ENCODE peak calls at places on chromosomes 4 and X, in four cellular contexts. One of them, this sample, is unnamed.

GRCh38 chr4:30717208-30718020 is 2.8 kb upstream of the PCDH7 start:
- DNase-seq in GM12891: no peak
- DNase-seq in SK-N-SH: peak
- DNase-seq in GM12878: no peak
- DNase-seq in this sample: peak

GRCh38 chr4:160026720-160027119 is 923.8 kb downstream of the RAPGEF2 start:
- DNase-seq in SK-N-SH: no peak
- DNase-seq in GM12891: no peak
- DNase-seq in GM12878: no peak
- DNase-seq in this sample: no peak

GRCh38 chr4:148120216-148120615 is 322.0 kb downstream of the NR3C2 start:
- DNase-seq in GM12891: no peak
- DNase-seq in GM12878: no peak
- DNase-seq in SK-N-SH: no peak
- DNase-seq in this sample: no peak

GRCh38 chr4:150664935-150665334 is 83.0 kb downstream of the MAB21L2 start:
- DNase-seq in GM12878: no peak
- DNase-seq in GM12891: no peak
- DNase-seq in SK-N-SH: no peak
- DNase-seq in this sample: no peak

GRCh38 chrX:86148024-86148511 is at the start of gene DACH2:
- DNase-seq in GM12878: no peak
- DNase-seq in GM12891: no peak
- DNase-seq in SK-N-SH: peak
- DNase-seq in this sample: peak

GRCh38 chr4:18937080-18937479 is 915.5 kb upstream of the LCORL start:
- DNase-seq in GM12891: no peak
- DNase-seq in GM12878: no peak
- DNase-seq in SK-N-SH: no peak
- DNase-seq in this sample: no peak

GRCh38 chrX:137286423-137286822 is 252.6 kb upstream of the GPR101 start:
- DNase-seq in GM12878: no peak
- DNase-seq in SK-N-SH: no peak
- DNase-seq in GM12891: no peak
- DNase-seq in this sample: no peak

GRCh38 chr4:40210776-40211175 is 13.9 kb downstream of the RHOH start:
- DNase-seq in SK-N-SH: no peak
- DNase-seq in GM12878: no peak
- DNase-seq in GM12891: no peak
- DNase-seq in this sample: no peak

GRCh38 chrX:153924149-153924861 is 1.8 kb downstream of the ARHGAP4 start:
- DNase-seq in SK-N-SH: no peak
- DNase-seq in GM12891: no peak
- DNase-seq in GM12878: no peak
- DNase-seq in this sample: no peak

GRCh38 chr4:117777721-117778120 is 256.6 kb upstream of the NDST3 start:
- DNase-seq in GM12891: no peak
- DNase-seq in GM12878: no peak
- DNase-seq in SK-N-SH: no peak
- DNase-seq in this sample: no peak

GRCh38 chrX:33211356-33212254 is at the start of gene DMD:
- DNase-seq in SK-N-SH: no peak
- DNase-seq in GM12891: no peak
- DNase-seq in GM12878: no peak
- DNase-seq in this sample: no peak

DNA sequence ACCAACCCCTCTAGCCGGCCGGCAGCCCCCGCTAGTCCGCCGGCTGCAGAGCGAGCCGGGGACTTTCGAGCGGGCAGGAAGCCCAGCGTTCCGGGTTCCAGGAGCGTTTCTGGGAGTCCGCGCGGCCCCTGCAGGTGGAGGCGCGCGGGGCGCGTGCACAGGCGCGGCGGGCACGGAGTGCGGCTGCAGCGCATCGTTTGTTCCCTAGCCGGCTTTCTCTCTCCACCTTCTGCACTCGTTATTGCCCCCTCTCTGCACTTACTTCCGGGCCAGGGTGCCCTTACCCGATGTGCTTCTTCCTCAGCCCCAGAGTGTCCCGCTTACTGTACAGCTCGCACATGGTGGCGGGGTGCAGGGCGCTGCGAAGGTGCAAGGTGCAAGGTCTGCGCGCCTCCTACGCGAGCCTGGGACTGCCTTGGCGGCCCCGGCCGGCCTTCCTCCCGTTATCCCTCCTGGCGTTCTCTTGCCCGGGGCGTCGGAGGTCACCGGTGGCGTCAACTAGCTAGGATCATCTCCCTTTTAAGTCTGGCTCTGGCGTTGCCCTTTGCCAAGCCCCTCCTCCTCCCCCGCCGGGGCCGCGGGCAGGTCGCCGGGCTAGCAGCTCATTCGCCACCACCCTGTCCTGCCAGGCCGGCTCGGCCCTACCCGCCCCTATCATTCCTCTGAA is at the start of gene ETNPPL:
- DNase-seq in SK-N-SH: peak
- DNase-seq in GM12891: peak
- DNase-seq in GM12878: no peak
- DNase-seq in this sample: peak
- TF ChIP-seq TAF1 in SK-N-SH: no peak
- TF ChIP-seq TAF1 in GM12891: no peak
- TF ChIP-seq TAF1 in GM12878: no peak
- TF ChIP-seq TAF1 in this sample: no peak

DNA sequence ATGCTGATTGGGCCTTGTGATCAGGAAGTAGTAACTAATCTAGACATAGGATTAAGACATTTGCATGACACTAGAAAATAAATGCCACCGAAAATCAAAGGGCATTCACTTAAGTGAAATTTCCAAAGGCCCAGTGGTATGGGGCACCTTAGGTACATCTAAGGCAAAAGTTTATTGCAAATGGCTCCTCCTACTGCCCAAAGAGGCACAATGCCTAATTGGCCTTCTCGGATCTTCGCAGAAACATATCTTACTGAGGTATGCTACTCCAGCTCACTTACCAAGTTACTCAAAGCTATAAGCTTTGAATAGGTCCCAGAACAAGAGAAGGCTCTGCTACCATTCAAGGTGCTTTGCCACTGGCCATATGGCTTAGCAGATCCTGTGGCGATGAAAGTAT is 174.8 kb upstream of the CXCL13 start:
- DNase-seq in GM12891: no peak
- DNase-seq in SK-N-SH: no peak
- DNase-seq in GM12878: no peak
- DNase-seq in this sample: no peak
- TF ChIP-seq TAF1 in GM12891: no peak
- TF ChIP-seq TAF1 in SK-N-SH: no peak
- TF ChIP-seq TAF1 in GM12878: no peak
- TF ChIP-seq TAF1 in this sample: no peak

DNA sequence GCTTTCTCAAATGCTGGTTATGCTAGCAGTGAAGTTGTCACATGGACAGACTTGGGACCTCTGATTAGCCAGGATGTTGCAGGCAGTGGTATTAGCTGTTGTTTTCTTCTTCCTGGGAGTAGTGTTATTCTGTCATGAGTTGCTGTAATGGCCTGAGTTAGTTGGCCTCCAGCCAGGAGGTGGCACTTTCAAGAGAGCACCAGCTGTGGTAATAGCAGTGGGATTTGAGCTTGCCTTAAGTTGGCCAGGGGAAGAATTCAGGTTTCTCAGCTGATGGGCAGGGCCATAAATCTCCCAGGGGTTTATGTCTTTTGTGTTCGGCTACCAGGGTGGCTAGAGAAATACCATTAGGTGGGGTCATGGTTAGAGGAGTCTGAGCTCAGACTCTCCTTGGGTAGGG is 132.6 kb downstream of the GLUD2 start:
- DNase-seq in GM12878: no peak
- DNase-seq in SK-N-SH: no peak
- DNase-seq in GM12891: no peak
- DNase-seq in this sample: no peak
- TF ChIP-seq TAF1 in GM12878: no peak
- TF ChIP-seq TAF1 in SK-N-SH: no peak
- TF ChIP-seq TAF1 in GM12891: no peak
- TF ChIP-seq TAF1 in this sample: no peak

GRCh38 chrX:49956313-49956712 is 33.9 kb downstream of the CLCN5 start:
- DNase-seq in GM12891: no peak
- DNase-seq in GM12878: no peak
- DNase-seq in SK-N-SH: no peak
- DNase-seq in this sample: no peak

GRCh38 chrX:49958727-49959126 is 36.3 kb downstream of the CLCN5 start:
- DNase-seq in GM12891: no peak
- DNase-seq in GM12878: no peak
- DNase-seq in SK-N-SH: no peak
- DNase-seq in this sample: no peak

GRCh38 chrX:49960061-49960460 is 37.7 kb downstream of the CLCN5 start:
- DNase-seq in SK-N-SH: no peak
- DNase-seq in GM12891: no peak
- DNase-seq in GM12878: no peak
- DNase-seq in this sample: no peak

DNA sequence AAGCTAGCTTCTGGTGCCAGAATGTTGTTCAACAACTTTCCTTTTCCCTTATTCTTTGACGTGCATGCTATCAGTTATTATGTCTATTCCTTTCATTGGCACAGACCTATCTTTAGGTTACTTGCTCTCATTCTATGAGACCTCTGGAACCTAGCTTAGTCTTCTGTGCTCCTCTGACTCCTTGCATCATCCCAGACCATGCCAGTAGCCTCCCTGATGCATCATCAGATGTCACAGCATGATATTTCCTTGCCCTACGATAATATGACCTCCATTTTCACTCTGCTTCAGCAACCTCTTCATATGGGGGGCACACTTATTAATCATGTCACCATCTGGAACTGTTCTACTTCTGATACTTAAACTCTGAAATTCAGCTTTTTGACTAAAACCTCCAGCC is 37.2 kb downstream of the CLCN5 start:
- DNase-seq in GM12878: no peak
- DNase-seq in GM12891: no peak
- DNase-seq in SK-N-SH: no peak
- DNase-seq in this sample: no peak
- TF ChIP-seq TAF1 in GM12878: no peak
- TF ChIP-seq TAF1 in GM12891: no peak
- TF ChIP-seq TAF1 in SK-N-SH: no peak
- TF ChIP-seq TAF1 in this sample: no peak

GRCh38 chr4:101217353-101218031 is 129.8 kb downstream of the PPP3CA start:
- DNase-seq in GM12878: no peak
- DNase-seq in GM12891: no peak
- DNase-seq in SK-N-SH: no peak
- DNase-seq in this sample: no peak
- TF ChIP-seq TAF1 in GM12878: no peak
- TF ChIP-seq TAF1 in GM12891: no peak
- TF ChIP-seq TAF1 in SK-N-SH: no peak
- TF ChIP-seq TAF1 in this sample: no peak

GRCh38 chr4:72314869-72315268 is 254.2 kb downstream of the ADAMTS3 start:
- DNase-seq in GM12891: no peak
- DNase-seq in SK-N-SH: no peak
- DNase-seq in GM12878: no peak
- DNase-seq in this sample: no peak

GRCh38 chr4:72323227-72323626 is 245.8 kb downstream of the ADAMTS3 start:
- DNase-seq in GM12891: no peak
- DNase-seq in SK-N-SH: no peak
- DNase-seq in GM12878: no peak
- DNase-seq in this sample: no peak

GRCh38 chr4:72319596-72319995 is 249.4 kb downstream of the ADAMTS3 start:
- DNase-seq in GM12878: no peak
- DNase-seq in GM12891: no peak
- DNase-seq in SK-N-SH: no peak
- DNase-seq in this sample: no peak

GRCh38 chr4:72320185-72320948 is 248.7 kb downstream of the ADAMTS3 start:
- DNase-seq in GM12891: no peak
- DNase-seq in GM12878: no peak
- DNase-seq in SK-N-SH: no peak
- DNase-seq in this sample: no peak

DNA sequence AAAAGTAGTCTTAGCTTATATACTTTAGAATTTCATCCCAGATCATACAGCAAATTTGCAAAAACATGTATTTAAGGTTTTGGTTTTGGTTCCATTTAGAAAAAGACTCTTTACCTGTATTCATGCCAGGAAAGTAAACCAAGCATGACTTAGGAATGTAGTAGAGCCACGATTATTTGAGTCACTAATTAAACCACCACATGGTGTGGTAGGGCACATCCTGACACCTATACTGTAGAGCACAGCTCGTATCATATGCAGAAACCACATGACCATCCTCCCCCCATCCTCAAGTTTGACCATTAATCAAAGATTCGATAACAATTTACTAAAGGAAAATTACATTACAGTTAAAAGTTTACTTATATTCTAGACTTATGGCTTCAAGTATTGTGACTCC is 250.2 kb downstream of the ADAMTS3 start:
- DNase-seq in GM12891: no peak
- DNase-seq in SK-N-SH: no peak
- DNase-seq in GM12878: no peak
- DNase-seq in this sample: no peak
- TF ChIP-seq TAF1 in GM12891: no peak
- TF ChIP-seq TAF1 in SK-N-SH: no peak
- TF ChIP-seq TAF1 in GM12878: no peak
- TF ChIP-seq TAF1 in this sample: no peak

GRCh38 chr4:3413675-3414420 is 27.9 kb upstream of the HGFAC start:
- DNase-seq in SK-N-SH: no peak
- DNase-seq in GM12891: no peak
- DNase-seq in GM12878: no peak
- DNase-seq in this sample: no peak
- TF ChIP-seq TAF1 in SK-N-SH: no peak
- TF ChIP-seq TAF1 in GM12891: no peak
- TF ChIP-seq TAF1 in GM12878: no peak
- TF ChIP-seq TAF1 in this sample: no peak

DNA sequence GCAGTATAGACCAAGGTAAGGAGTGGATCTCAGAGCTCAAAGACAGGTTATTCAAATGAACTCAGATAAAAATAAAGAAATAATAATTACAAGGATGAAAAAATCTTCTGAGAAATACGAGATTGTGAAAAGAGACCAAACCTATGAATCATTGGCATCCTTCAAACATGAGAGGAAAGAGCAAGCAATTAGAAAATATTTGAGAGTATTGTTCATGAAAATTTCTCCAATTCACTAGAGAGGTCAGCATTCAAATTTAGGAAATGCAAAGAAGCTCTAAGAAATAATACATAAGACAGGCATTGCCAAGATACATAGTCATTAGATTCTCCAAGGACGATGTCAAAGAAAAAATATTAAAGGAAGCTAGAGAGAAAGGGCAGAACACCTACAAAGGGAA is 93.5 kb upstream of the GALNTL6 start:
- DNase-seq in GM12878: no peak
- DNase-seq in GM12891: no peak
- DNase-seq in SK-N-SH: no peak
- DNase-seq in this sample: no peak
- TF ChIP-seq TAF1 in GM12878: no peak
- TF ChIP-seq TAF1 in GM12891: no peak
- TF ChIP-seq TAF1 in SK-N-SH: no peak
- TF ChIP-seq TAF1 in this sample: no peak

GRCh38 chrX:9597361-9598035 is 132.6 kb downstream of the TBL1X start:
- DNase-seq in SK-N-SH: no peak
- DNase-seq in GM12891: no peak
- DNase-seq in GM12878: no peak
- DNase-seq in this sample: no peak
- TF ChIP-seq TAF1 in SK-N-SH: no peak
- TF ChIP-seq TAF1 in GM12891: no peak
- TF ChIP-seq TAF1 in GM12878: no peak
- TF ChIP-seq TAF1 in this sample: no peak

This sample was measured in GM12892.